ENCODE peak calls at places on chromosomes 12 and 14, in nine cellular contexts. One of them, this sample, is unnamed. For H3K36me3, the result is how much of the 10 kb centered on the place peaks cover.

GRCh38 chr12:24997496-24997895 is 48.6 kb upstream of the BCAT1 start:
- DNase-seq in endothelial cell of umbilical vein: no peak
- DNase-seq in transverse colon: no peak
- DNase-seq in breast epithelium: no peak
- DNase-seq in stomach: no peak
- DNase-seq in GM23338: no peak
- DNase-seq in upper lobe of left lung: no peak
- DNase-seq in HepG2: no peak
- DNase-seq in HCT116: no peak
- DNase-seq in this sample: no peak

GRCh38 chr14:93003945-93004698 is 81.2 kb downstream of the CHGA start:
- DNase-seq in endothelial cell of umbilical vein: no peak
- DNase-seq in transverse colon: no peak
- DNase-seq in breast epithelium: no peak
- DNase-seq in stomach: no peak
- DNase-seq in GM23338: no peak
- DNase-seq in upper lobe of left lung: no peak
- DNase-seq in HepG2: no peak
- DNase-seq in HCT116: no peak
- DNase-seq in this sample: no peak

GRCh38 chr12:79407671-79408622 is 282.8 kb downstream of the PAWR start:
- DNase-seq in endothelial cell of umbilical vein: peak
- DNase-seq in transverse colon: peak
- DNase-seq in breast epithelium: peak
- DNase-seq in stomach: peak
- DNase-seq in GM23338: peak
- DNase-seq in upper lobe of left lung: peak
- DNase-seq in HepG2: peak
- DNase-seq in HCT116: peak
- DNase-seq in this sample: no peak

GRCh38 chr14:93304771-93305170 is 28.1 kb downstream of the BTBD7 start:
- DNase-seq in endothelial cell of umbilical vein: no peak
- DNase-seq in transverse colon: no peak
- DNase-seq in breast epithelium: no peak
- DNase-seq in stomach: no peak
- DNase-seq in GM23338: no peak
- DNase-seq in upper lobe of left lung: no peak
- DNase-seq in HepG2: peak
- DNase-seq in HCT116: no peak
- DNase-seq in this sample: no peak

GRCh38 chr12:59895161-59895785 is 299.4 kb downstream of the SLC16A7 start:
- DNase-seq in endothelial cell of umbilical vein: no peak
- DNase-seq in transverse colon: no peak
- DNase-seq in breast epithelium: no peak
- DNase-seq in stomach: no peak
- DNase-seq in GM23338: no peak
- DNase-seq in upper lobe of left lung: no peak
- DNase-seq in HepG2: no peak
- DNase-seq in HCT116: no peak
- DNase-seq in this sample: no peak

GRCh38 chr12:121883315-121883660 is 5.3 kb upstream of the PSMD9 start:
- DNase-seq in endothelial cell of umbilical vein: no peak
- DNase-seq in transverse colon: no peak
- DNase-seq in breast epithelium: no peak
- DNase-seq in stomach: no peak
- DNase-seq in GM23338: peak
- DNase-seq in upper lobe of left lung: no peak
- DNase-seq in HepG2: no peak
- DNase-seq in HCT116: no peak
- DNase-seq in this sample: no peak

GRCh38 chr14:68109132-68109531 is 289.6 kb downstream of the RAD51B start:
- DNase-seq in endothelial cell of umbilical vein: peak
- DNase-seq in transverse colon: no peak
- DNase-seq in breast epithelium: no peak
- DNase-seq in stomach: no peak
- DNase-seq in GM23338: no peak
- DNase-seq in upper lobe of left lung: no peak
- DNase-seq in HepG2: no peak
- DNase-seq in HCT116: no peak
- DNase-seq in this sample: no peak

GRCh38 chr12:63930971-63931370 is 86.5 kb downstream of the SRGAP1 start:
- DNase-seq in endothelial cell of umbilical vein: no peak
- DNase-seq in transverse colon: no peak
- DNase-seq in breast epithelium: no peak
- DNase-seq in stomach: no peak
- DNase-seq in GM23338: no peak
- DNase-seq in upper lobe of left lung: no peak
- DNase-seq in HepG2: no peak
- DNase-seq in HCT116: no peak
- DNase-seq in this sample: no peak

GRCh38 chr12:124506832-124507153 is 60.6 kb downstream of the NCOR2 start:
- DNase-seq in endothelial cell of umbilical vein: no peak
- DNase-seq in transverse colon: no peak
- DNase-seq in breast epithelium: no peak
- DNase-seq in stomach: no peak
- DNase-seq in GM23338: no peak
- DNase-seq in upper lobe of left lung: no peak
- DNase-seq in HepG2: no peak
- DNase-seq in HCT116: no peak
- DNase-seq in this sample: no peak

GRCh38 chr12:105562727-105563072 is 232.2 kb downstream of the C12orf75 start:
- DNase-seq in endothelial cell of umbilical vein: no peak
- DNase-seq in transverse colon: peak
- DNase-seq in breast epithelium: no peak
- DNase-seq in stomach: peak
- DNase-seq in GM23338: no peak
- DNase-seq in upper lobe of left lung: no peak
- DNase-seq in HepG2: no peak
- DNase-seq in HCT116: no peak
- DNase-seq in this sample: no peak

DNA sequence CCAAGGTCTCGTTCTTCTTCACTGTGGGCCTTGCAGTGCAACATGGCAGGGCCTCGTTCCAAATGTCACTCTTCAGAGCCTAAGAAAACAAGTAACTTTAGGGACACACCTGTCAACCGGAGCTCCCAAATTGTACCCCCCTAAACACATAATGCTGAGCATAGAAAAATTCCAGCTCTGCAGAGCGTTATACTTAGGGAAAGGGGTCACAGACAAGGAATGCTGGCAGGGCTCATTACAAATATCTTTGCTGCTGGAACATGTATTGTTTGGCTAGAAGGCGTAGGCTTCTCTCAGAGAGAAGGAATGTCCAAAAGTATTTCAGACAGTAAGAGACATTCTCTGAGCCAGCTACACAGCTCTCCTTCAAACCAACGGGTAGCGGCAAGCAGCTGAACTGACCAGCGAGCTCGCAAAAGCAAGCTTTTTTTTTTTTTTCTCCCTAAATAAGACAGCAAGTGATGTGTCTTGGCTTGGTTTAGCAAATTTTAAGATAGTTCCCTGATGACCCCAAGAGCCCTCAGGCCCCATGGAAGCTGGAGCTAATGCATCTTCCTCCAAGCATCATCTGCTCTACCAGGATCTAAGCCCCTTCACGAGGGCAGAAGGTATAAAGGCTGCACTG is 24.5 kb downstream of the SSH1 start:
- DNase-seq in endothelial cell of umbilical vein: peak
- DNase-seq in transverse colon: no peak
- DNase-seq in breast epithelium: peak
- DNase-seq in stomach: no peak
- DNase-seq in GM23338: no peak
- DNase-seq in upper lobe of left lung: no peak
- DNase-seq in HepG2: no peak
- DNase-seq in HCT116: no peak
- DNase-seq in this sample: no peak
- TF ChIP-seq POLR2AphosphoS5 in endothelial cell of umbilical vein: peak
- TF ChIP-seq POLR2AphosphoS5 in transverse colon: no peak
- TF ChIP-seq POLR2AphosphoS5 in breast epithelium: no peak
- TF ChIP-seq POLR2AphosphoS5 in stomach: peak
- TF ChIP-seq POLR2AphosphoS5 in GM23338: no peak
- TF ChIP-seq POLR2AphosphoS5 in upper lobe of left lung: peak
- TF ChIP-seq POLR2AphosphoS5 in HepG2: no peak
- TF ChIP-seq POLR2AphosphoS5 in HCT116: no peak
- TF ChIP-seq POLR2AphosphoS5 in this sample: no peak

GRCh38 chr14:104718871-104719270 is 5.2 kb upstream of the ADSS1 start:
- DNase-seq in endothelial cell of umbilical vein: no peak
- DNase-seq in transverse colon: no peak
- DNase-seq in breast epithelium: no peak
- DNase-seq in stomach: no peak
- DNase-seq in GM23338: no peak
- DNase-seq in upper lobe of left lung: no peak
- DNase-seq in HepG2: no peak
- DNase-seq in HCT116: no peak
- DNase-seq in this sample: no peak

GRCh38 chr14:104717137-104717536 is 6.9 kb upstream of the ADSS1 start:
- DNase-seq in endothelial cell of umbilical vein: no peak
- DNase-seq in transverse colon: no peak
- DNase-seq in breast epithelium: no peak
- DNase-seq in stomach: no peak
- DNase-seq in GM23338: no peak
- DNase-seq in upper lobe of left lung: no peak
- DNase-seq in HepG2: no peak
- DNase-seq in HCT116: no peak
- DNase-seq in this sample: no peak

GRCh38 chr14:104718147-104718546 is 5.9 kb upstream of the ADSS1 start:
- DNase-seq in endothelial cell of umbilical vein: no peak
- DNase-seq in transverse colon: no peak
- DNase-seq in breast epithelium: no peak
- DNase-seq in stomach: no peak
- DNase-seq in GM23338: no peak
- DNase-seq in upper lobe of left lung: no peak
- DNase-seq in HepG2: no peak
- DNase-seq in HCT116: no peak
- DNase-seq in this sample: no peak

GRCh38 chr14:104719343-104719742 is 4.7 kb upstream of the ADSS1 start:
- DNase-seq in endothelial cell of umbilical vein: no peak
- DNase-seq in transverse colon: no peak
- DNase-seq in breast epithelium: no peak
- DNase-seq in stomach: no peak
- DNase-seq in GM23338: no peak
- DNase-seq in upper lobe of left lung: no peak
- DNase-seq in HepG2: no peak
- DNase-seq in HCT116: no peak
- DNase-seq in this sample: no peak

GRCh38 chr14:104717646-104718045 is 6.4 kb upstream of the ADSS1 start:
- DNase-seq in endothelial cell of umbilical vein: no peak
- DNase-seq in transverse colon: no peak
- DNase-seq in breast epithelium: no peak
- DNase-seq in stomach: no peak
- DNase-seq in GM23338: no peak
- DNase-seq in upper lobe of left lung: no peak
- DNase-seq in HepG2: no peak
- DNase-seq in HCT116: no peak
- DNase-seq in this sample: no peak
- H3K36me3 ChIP-seq in endothelial cell of umbilical vein: under half
- H3K36me3 ChIP-seq in transverse colon: under half
- H3K36me3 ChIP-seq in breast epithelium: under half
- H3K36me3 ChIP-seq in stomach: under half
- H3K36me3 ChIP-seq in GM23338: under half
- H3K36me3 ChIP-seq in upper lobe of left lung: under half
- H3K36me3 ChIP-seq in HepG2: under half
- H3K36me3 ChIP-seq in HCT116: under half
- H3K36me3 ChIP-seq in this sample: half or more

DNA sequence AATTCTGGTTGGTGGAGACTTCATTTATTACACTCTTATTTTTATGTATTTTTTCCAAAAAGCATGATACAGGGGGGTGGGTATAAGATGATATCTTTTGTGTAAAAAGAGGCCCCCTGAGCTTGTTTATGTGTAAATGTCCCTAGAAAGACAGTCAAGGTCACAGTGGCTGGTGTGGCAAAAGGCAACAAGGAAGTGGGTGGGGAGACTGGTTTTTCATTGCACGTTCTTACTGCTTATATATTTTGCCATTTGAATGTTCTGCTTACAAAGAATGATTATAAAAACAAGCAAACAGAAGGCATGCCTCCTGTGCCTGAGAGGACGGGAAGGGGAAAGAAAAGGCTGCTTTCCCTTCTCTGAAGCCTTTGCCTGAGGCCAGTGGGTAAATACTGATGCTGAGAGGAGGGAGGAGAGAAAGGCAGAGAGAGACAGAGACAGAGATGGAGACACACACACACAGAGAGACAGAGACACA is 24.1 kb upstream of the ADIPOR2 start:
- DNase-seq in endothelial cell of umbilical vein: peak
- DNase-seq in transverse colon: peak
- DNase-seq in breast epithelium: no peak
- DNase-seq in stomach: no peak
- DNase-seq in GM23338: no peak
- DNase-seq in upper lobe of left lung: no peak
- DNase-seq in HepG2: peak
- DNase-seq in HCT116: no peak
- DNase-seq in this sample: no peak
- TF ChIP-seq POLR2AphosphoS5 in endothelial cell of umbilical vein: no peak
- TF ChIP-seq POLR2AphosphoS5 in transverse colon: peak
- TF ChIP-seq POLR2AphosphoS5 in breast epithelium: no peak
- TF ChIP-seq POLR2AphosphoS5 in stomach: peak
- TF ChIP-seq POLR2AphosphoS5 in GM23338: no peak
- TF ChIP-seq POLR2AphosphoS5 in upper lobe of left lung: no peak
- TF ChIP-seq POLR2AphosphoS5 in HepG2: no peak
- TF ChIP-seq POLR2AphosphoS5 in HCT116: no peak
- TF ChIP-seq POLR2AphosphoS5 in this sample: no peak

DNA sequence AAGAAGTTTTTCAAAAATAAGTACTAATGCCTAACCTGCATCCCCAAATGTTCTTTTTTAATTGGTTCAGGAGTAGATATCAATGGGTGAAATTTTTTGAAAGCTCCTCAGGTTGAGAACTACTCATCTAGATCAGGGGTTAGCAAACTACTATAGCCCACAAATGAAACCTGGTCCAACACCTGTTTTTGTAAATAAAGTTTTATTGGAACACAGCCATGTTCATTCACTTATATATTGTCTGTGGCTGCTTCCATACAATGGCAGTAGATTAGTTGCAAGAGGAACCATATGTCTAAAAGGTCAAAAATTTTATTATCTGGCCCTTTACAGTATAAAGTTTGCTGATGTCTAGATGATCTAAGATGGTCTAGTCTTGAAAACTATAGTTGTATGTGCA is 13.8 kb downstream of the PUS7L start:
- DNase-seq in endothelial cell of umbilical vein: no peak
- DNase-seq in transverse colon: no peak
- DNase-seq in breast epithelium: no peak
- DNase-seq in stomach: no peak
- DNase-seq in GM23338: no peak
- DNase-seq in upper lobe of left lung: no peak
- DNase-seq in HepG2: no peak
- DNase-seq in HCT116: no peak
- DNase-seq in this sample: no peak
- H3K36me3 ChIP-seq in endothelial cell of umbilical vein: under half
- H3K36me3 ChIP-seq in transverse colon: under half
- H3K36me3 ChIP-seq in breast epithelium: under half
- H3K36me3 ChIP-seq in stomach: under half
- H3K36me3 ChIP-seq in GM23338: under half
- H3K36me3 ChIP-seq in upper lobe of left lung: under half
- H3K36me3 ChIP-seq in HepG2: under half
- H3K36me3 ChIP-seq in HCT116: under half
- H3K36me3 ChIP-seq in this sample: under half

DNA sequence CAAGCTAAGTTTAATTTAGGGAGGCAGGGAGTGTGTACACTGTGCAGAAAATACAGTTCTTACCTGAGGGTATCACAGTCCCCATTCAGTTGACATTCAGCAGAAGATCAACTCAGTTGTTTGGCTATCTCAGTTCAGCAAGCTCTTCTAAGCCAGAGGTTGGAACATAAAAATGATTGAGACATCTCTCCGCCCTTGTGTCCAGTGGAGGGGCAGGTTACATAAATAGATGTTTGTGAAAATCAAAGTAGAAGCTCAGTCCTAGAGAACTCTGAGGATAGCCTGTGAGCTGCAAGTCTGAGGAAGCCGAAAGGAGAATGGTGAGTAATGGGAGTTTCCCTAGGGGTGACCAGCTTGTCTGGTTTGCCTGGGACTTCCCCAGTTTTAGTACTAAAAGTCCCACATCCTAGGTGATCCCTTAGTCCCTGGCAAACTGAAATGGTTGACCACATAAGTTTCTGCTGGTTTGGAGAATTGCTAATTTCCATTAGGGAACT is 251.4 kb upstream of the ATP2B1 start:
- DNase-seq in endothelial cell of umbilical vein: peak
- DNase-seq in transverse colon: no peak
- DNase-seq in breast epithelium: no peak
- DNase-seq in stomach: no peak
- DNase-seq in GM23338: no peak
- DNase-seq in upper lobe of left lung: no peak
- DNase-seq in HepG2: no peak
- DNase-seq in HCT116: no peak
- DNase-seq in this sample: no peak
- TF ChIP-seq POLR2AphosphoS5 in endothelial cell of umbilical vein: no peak
- TF ChIP-seq POLR2AphosphoS5 in transverse colon: no peak
- TF ChIP-seq POLR2AphosphoS5 in breast epithelium: no peak
- TF ChIP-seq POLR2AphosphoS5 in stomach: no peak
- TF ChIP-seq POLR2AphosphoS5 in GM23338: no peak
- TF ChIP-seq POLR2AphosphoS5 in upper lobe of left lung: no peak
- TF ChIP-seq POLR2AphosphoS5 in HepG2: no peak
- TF ChIP-seq POLR2AphosphoS5 in HCT116: no peak
- TF ChIP-seq POLR2AphosphoS5 in this sample: no peak